ENCODE peak calls at places on chromosomes 11 and 22, in four cellular contexts. U, P, R and Y are unnamed samples.
A peak's percentile ranks its signal among the peaks of the same experiment; 100 is the strongest.

GRCh38 chr11:115430345-115430744 is 73.9 kb downstream of the CADM1 start:
- DNase-seq in U (no peak), P (no peak), R (no peak), Y (no peak)

GRCh38 chr11:19027829-19028595 is 32.5 kb downstream of the MRGPRX2 start:
- DNase-seq in U (no peak), P (no peak), R (no peak), Y (no peak)

GRCh38 chr22:19607198-19608113 is 83.2 kb upstream of the CLDN5 start:
- DNase-seq in U (no peak), P (peak; percentile 40), R (no peak), Y (peak; percentile 70)

GRCh38 chr11:116517077-116517476 is 255.7 kb downstream of the BUD13 start:
- DNase-seq in U (no peak), P (peak; percentile 22), R (no peak), Y (no peak)

GRCh38 chr11:129141748-129142475 is 50.2 kb downstream of the ARHGAP32 start:
- DNase-seq in U (no peak), P (no peak), R (no peak), Y (no peak)

GRCh38 chr11:22432331-22433065 is 94.3 kb downstream of the SLC17A6 start:
- DNase-seq in U (peak; percentile 69), P (no peak), R (peak; percentile 50), Y (no peak)

GRCh38 chr11:665062-665706 is 28.1 kb downstream of the DRD4 start:
- DNase-seq in U (no peak), P (no peak), R (no peak), Y (no peak)

GRCh38 chr11:128828350-128828749 is 38.7 kb downstream of the KCNJ1 start:
- DNase-seq in U (no peak), P (no peak), R (no peak), Y (no peak)

GRCh38 chr22:20520093-20520511 is 12.7 kb downstream of the MED15 start:
- DNase-seq in U (no peak), P (no peak), R (no peak), Y (no peak)

GRCh38 chr11:115759622-115760527 is 255.7 kb upstream of the CADM1 start:
- DNase-seq in U (no peak), P (no peak), R (peak; percentile 51), Y (peak; percentile 38)

GRCh38 chr22:43634316-43634715 is 177.8 kb downstream of the EFCAB6 start:
- DNase-seq in U (no peak), P (no peak), R (no peak), Y (no peak)

GRCh38 chr11:96055706-96056387 is 131.9 kb upstream of the MTMR2 start:
- DNase-seq in U (no peak), P (no peak), R (no peak), Y (peak; percentile 31)

GRCh38 chr22:18987765-18988164 is 51.7 kb upstream of the PRODH start:
- DNase-seq in U (no peak), P (no peak), R (no peak), Y (peak; percentile 16)

GRCh38 chr11:73240190-73240781 is 22.2 kb downstream of the P2RY2 start:
- DNase-seq in U (peak; percentile 66), P (no peak), R (no peak), Y (peak; percentile 42)

GRCh38 chr11:4766420-4767043 is 3.2 kb downstream of the OR51F1 start:
- DNase-seq in U (no peak), P (no peak), R (no peak), Y (no peak)

GRCh38 chr11:12581923-12582322 is 92.3 kb upstream of the TEAD1 start:
- DNase-seq in U (no peak), P (no peak), R (no peak), Y (peak; percentile 74)

GRCh38 chr22:41899110-41899509 is 15.8 kb downstream of the SHISA8 start:
- DNase-seq in U (no peak), P (no peak), R (no peak), Y (no peak)

GRCh38 chr22:44063462-44064371 is 39.6 kb downstream of the PARVB start:
- DNase-seq in U (no peak), P (no peak), R (no peak), Y (no peak)

GRCh38 chr11:3626250-3626960 is 15.4 kb downstream of the ART5 start:
- DNase-seq in U (peak; percentile 75), P (no peak), R (no peak), Y (peak; percentile 25)

GRCh38 chr11:117203069-117203407 is 3.9 kb downstream of the TAGLN start:
- DNase-seq in U (no peak), P (no peak), R (no peak), Y (no peak)

DNA sequence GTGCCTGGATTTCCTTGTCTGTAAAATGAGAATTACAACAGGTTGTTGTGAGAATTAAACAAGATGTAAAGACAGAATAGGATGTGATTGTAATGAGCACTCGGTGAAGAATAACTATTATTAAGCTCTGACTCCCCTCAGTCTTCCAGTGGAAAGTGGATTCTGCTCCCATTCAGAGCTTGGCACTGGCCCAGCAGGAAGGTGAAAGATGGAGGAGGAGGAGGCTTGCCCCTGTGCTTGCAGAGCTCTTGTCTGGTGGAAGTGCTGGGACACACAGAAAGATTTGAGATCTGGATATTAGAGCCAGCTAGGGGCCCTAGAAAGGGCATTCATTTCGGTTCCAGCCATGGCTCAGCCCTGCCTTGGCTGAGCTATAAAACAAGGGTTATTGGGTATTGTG is 28.2 kb downstream of the PHLDB1 start:
- DNase-seq in U (no peak), P (no peak), R (no peak), Y (peak; percentile 43)
- H3K27ac ChIP-seq in U (no peak overlapping the region), P (peak overlapping the region; percentile 76), R (peak overlapping the region; percentile 67), Y (peak overlapping the region; percentile 74)

GRCh38 chr11:70040452-70040851 is 37.7 kb upstream of the ANO1 start:
- DNase-seq in U (no peak), P (peak; percentile 20), R (no peak), Y (no peak)
- H3K4me1 ChIP-seq in U (no peaks in the 10 kb centered on the region), P (no peaks in the 10 kb centered on the region), R (no peaks in the 10 kb centered on the region), Y (no peaks in the 10 kb centered on the region)

GRCh38 chr22:37240941-37241320 is 3.1 kb downstream of the RAC2 start:
- DNase-seq in U (peak; percentile 80), P (no peak), R (no peak), Y (no peak)

GRCh38 chr22:37244114-37244921 is at the start of gene RAC2:
- DNase-seq in U (peak; percentile 99), P (peak; percentile 78), R (no peak), Y (peak; percentile 39)

GRCh38 chr22:37243402-37244113 is 511 bp downstream of the RAC2 start:
- DNase-seq in U (peak; percentile 87), P (no peak), R (no peak), Y (no peak)

GRCh38 chr22:37241351-37242142 is 2.5 kb downstream of the RAC2 start:
- DNase-seq in U (peak; percentile 92), P (peak; percentile 45), R (no peak), Y (no peak)

DNA sequence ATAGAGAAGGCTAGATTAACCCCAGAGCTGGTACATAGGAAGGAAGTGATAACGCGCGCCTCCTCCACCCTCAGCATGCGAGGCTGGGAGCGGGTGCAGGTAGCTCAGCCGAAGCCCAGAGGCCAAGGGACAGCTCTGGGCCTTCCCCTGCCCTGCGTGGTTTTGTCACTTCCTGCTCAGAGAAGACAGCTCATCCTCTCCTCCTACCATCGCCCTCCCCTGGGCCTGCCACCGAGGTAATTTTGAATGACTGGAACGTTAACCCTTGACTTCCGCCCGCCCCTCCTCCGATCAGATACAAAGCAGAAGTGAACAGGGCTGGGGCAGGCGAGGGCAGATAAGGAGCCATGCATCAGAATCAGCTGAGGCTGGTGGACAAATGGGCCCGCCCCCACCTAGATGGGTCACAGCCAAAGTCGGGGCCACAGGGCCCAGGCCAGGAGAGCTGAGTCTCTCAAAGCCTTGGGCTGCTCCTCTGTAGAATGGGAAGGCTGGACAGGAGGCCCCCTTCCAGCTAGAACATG is 1.6 kb downstream of the RAC2 start:
- DNase-seq in U (peak; percentile 97), P (peak; percentile 74), R (no peak), Y (peak; percentile 14)
- TF ChIP-seq POLR2A in U (peak; percentile 10), P (no peak), R (no peak), Y (no peak)

DNA sequence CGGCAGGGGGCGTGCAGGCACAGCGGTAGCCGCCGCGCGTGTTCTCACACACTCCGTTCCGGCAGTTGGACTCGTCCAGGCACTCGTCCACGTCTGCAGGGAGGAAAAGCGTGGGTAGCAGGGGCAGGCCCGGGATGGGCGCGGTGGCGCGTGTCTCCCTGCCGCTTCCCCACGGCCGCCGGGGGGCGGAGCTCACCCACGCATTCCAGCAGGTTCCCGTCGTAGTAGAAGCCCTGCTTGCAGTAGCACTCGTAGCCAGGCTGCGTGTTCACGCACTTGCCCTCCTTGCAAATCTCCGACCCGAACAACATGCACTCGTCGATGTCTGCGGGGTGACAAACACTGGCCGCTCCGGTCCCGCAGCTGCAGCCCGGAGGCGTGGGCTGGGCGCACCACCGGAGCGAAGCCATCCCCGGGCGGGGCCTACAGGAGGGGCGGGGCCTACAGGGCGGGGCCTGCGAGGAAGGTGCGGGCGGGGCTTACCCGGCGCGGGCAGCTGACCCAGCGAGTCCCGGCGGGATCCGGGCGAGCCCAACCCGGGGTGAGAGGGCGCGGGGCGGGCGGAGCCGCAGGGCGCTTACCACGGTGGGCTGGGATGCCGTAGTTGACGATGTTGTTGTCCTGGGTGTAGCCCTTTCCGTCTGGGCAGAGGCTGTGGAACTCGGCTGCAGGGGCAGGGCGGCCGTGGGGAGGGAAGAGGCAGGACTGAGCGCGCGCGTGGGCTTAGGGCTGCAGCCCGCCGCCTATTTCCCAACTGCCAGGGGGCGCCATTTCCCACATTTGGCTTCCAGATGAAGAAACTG is 15.6 kb downstream of the SCYL1 start:
- DNase-seq in U (peak; percentile 99), P (peak; percentile 95), R (peak; percentile 93), Y (peak; percentile 93)
- H3K27ac ChIP-seq in U (peak overlapping the region; percentile 86), P (peak overlapping the region; percentile 91), R (peak overlapping the region; percentile 84), Y (peak overlapping the region; percentile 80)

DNA sequence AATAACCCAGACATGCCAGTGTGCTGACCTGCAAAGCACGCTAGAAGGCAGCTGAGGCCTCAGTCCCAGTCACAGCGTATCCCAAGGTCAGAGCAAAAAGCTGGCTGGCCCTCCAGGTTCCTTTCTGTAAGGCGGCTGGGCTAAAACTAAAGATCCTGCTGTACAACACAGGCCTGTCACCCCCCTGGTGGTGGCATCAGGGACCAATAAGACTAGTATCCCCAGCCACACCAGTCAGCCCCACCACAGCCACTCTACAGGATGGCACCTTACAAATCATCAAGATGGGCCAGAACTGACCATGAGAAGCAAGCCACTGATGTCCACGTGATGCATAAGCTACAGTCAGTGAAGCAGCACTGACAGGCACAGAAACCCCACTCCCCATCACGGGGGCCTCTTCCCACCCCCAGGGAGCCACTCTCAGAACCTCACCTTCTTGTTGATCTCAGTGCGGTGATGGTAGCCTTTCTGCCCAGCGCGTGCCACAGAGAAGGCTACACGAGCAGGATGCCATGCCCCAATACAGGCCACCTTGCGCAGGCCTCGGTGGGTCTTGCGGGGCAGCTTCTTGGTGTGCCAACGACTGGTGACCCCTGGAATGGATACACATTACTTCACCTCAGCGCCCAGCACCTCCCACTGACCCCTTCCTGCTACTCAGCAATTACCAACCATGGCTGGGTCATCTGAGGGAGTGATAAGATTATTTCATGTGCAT is 5.0 kb downstream of the RPL3 start:
- DNase-seq in U (no peak), P (no peak), R (no peak), Y (no peak)
- H3K4me1 ChIP-seq in U (peaks cover 72% of the 10 kb centered on the region), P (peaks cover 52% of the 10 kb centered on the region), R (peaks cover 11% of the 10 kb centered on the region), Y (peaks cover 20% of the 10 kb centered on the region)

DNA sequence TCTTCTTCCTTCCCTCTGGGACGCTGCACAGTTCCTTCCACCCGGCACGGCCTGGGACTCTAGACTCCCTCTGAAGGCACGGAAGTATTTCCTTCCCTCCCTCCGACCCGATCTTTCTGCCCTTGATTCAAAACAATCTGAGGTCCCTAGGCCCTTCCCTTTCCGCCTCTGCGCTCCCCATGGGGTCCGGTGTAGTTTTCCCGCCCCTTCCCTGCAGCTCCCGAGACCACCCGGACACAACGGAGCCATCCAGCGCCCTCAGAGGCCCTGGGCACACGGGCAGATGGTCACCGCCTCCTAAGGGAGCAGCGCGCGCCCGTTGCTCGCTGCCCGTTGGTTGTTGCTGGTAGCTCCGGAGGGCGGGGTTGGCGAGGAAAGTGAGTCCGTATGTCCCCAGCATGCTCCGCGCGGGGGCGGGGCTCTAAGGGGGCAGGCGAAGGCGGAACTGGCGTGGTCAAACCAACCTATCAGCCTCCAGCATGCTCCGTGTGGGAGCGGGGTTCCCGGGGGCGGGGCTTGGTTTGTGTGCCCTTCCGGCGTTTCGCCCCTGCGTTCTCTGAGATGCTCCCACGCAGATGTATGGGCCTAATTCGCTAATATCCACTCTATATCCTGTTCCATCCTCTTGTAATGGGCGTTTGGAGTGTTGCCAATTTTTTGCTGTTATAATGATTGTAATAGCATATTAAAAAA is 19.6 kb downstream of the MIF start:
- DNase-seq in U (peak; percentile 100), P (peak; percentile 100), R (peak; percentile 99), Y (peak; percentile 100)
- TF ChIP-seq POLR2A in U (peak; percentile 90), P (no peak), R (peak; percentile 78), Y (peak; percentile 25)